ENCODE peak calls at places on chromosomes 3 and 15, in nine cellular contexts. M is neural progenitor cell, V is colonic mucosa, E is fibroblast of lung, Z is MM.1S, O is GM23248, Q is mesenchymal stem cell, P is DND-41, C is endodermal cell. B is an unnamed sample.

GRCh38 chr3:137764001-137764433 is at the start of gene SOX14:
- DNase-seq in O (no peak), M (peak; percentile 76), E (no peak), Q (no peak), Z (peak; percentile 30), C (peak; percentile 98), V (peak; percentile 57), P (no peak), B (no peak)

GRCh38 chr15:26355671-26356070 is 417.2 kb downstream of the GABRB3 start:
- DNase-seq in Q (no peak), V (no peak), P (no peak), O (no peak), M (no peak), Z (no peak), E (no peak), C (no peak), B (no peak)

GRCh38 chr3:114089675-114090074 is 33.1 kb downstream of the QTRT2 start:
- DNase-seq in P (no peak), O (no peak), Z (no peak), C (no peak), E (no peak), V (no peak), Q (no peak), M (no peak), B (no peak)

GRCh38 chr3:128452120-128452519 is 14.6 kb downstream of the DNAJB8 start:
- DNase-seq in Q (no peak), M (no peak), P (no peak), V (no peak), E (no peak), C (no peak), Z (no peak), O (no peak), B (no peak)

GRCh38 chr15:34987182-34987488 is 952 bp downstream of the ZNF770 start:
- DNase-seq in P (no peak), O (peak; percentile 38), V (no peak), Q (peak; percentile 23), M (no peak), E (no peak), Z (no peak), C (no peak), B (no peak)

GRCh38 chr3:134008630-134009156 is 21.0 kb downstream of the SLCO2A1 start:
- DNase-seq in M (no peak), E (peak; percentile 99), Q (peak; percentile 48), O (peak; percentile 82), P (no peak), C (no peak), V (no peak), Z (no peak), B (no peak)

GRCh38 chr3:141012571-141012970 is 38.6 kb upstream of the SPSB4 start:
- DNase-seq in O (no peak), Z (no peak), C (no peak), V (no peak), P (no peak), M (no peak), Q (no peak), E (no peak), B (no peak)

GRCh38 chr3:122609798-122610559 is 32.5 kb downstream of the PARP15 start:
- DNase-seq in M (no peak), V (no peak), O (peak; percentile 86), E (peak; percentile 84), C (no peak), P (no peak), Z (peak; percentile 68), Q (peak; percentile 82), B (no peak)

GRCh38 chr3:24389108-24390090 is 105.3 kb downstream of the THRB start:
- DNase-seq in E (no peak), Q (no peak), C (no peak), P (no peak), O (peak; percentile 12), Z (no peak), M (peak; percentile 16), V (no peak), B (no peak)

GRCh38 chr3:87036671-87037070 is 45.7 kb upstream of the VGLL3 start:
- DNase-seq in Q (no peak), E (no peak), V (no peak), M (no peak), P (no peak), C (no peak), Z (no peak), O (no peak), B (no peak)

GRCh38 chr15:96303503-96304054 is 26.9 kb upstream of the NR2F2 start:
- DNase-seq in V (no peak), C (no peak), E (no peak), P (no peak), Q (no peak), M (no peak), O (no peak), Z (no peak), B (no peak)

GRCh38 chr3:50100956-50101845 is 12.5 kb downstream of the RBM5 start:
- DNase-seq in Z (no peak), M (peak; percentile 63), Q (no peak), C (no peak), V (no peak), O (peak; percentile 69), E (peak; percentile 74), P (no peak), B (no peak)

GRCh38 chr3:53846134-53846850 is at the start of the genes CHDH and IL17RB:
- DNase-seq in Q (no peak), V (peak; percentile 86), O (peak; percentile 39), C (peak; percentile 90), Z (peak; percentile 75), E (peak; percentile 11), M (peak; percentile 84), P (no peak), B (no peak)

GRCh38 chr3:125145751-125146475 is 66.6 kb downstream of the SLC12A8 start:
- DNase-seq in Q (no peak), E (no peak), V (no peak), Z (no peak), C (no peak), P (no peak), O (peak; percentile 57), M (no peak), B (peak; percentile 89)

GRCh38 chr3:125146601-125147490 is 65.7 kb downstream of the SLC12A8 start:
- DNase-seq in V (no peak), M (no peak), C (peak; percentile 62), Z (no peak), Q (no peak), E (no peak), O (no peak), P (no peak), B (peak; percentile 88)

GRCh38 chr3:125143982-125144652 is 68.4 kb downstream of the SLC12A8 start:
- DNase-seq in M (no peak), O (peak; percentile 40), V (no peak), P (no peak), Q (peak; percentile 38), Z (no peak), C (peak; percentile 81), E (peak; percentile 84), B (peak; percentile 43)

GRCh38 chr3:125143538-125143937 is 69.0 kb downstream of the SLC12A8 start:
- DNase-seq in E (no peak), O (no peak), P (no peak), Z (no peak), M (no peak), C (peak; percentile 69), V (no peak), Q (no peak), B (no peak)

GRCh38 chr3:125144653-125145314 is 67.8 kb downstream of the SLC12A8 start:
- DNase-seq in P (no peak), V (no peak), E (no peak), Z (no peak), O (no peak), M (peak; percentile 36), Q (no peak), C (peak; percentile 77), B (no peak)
- H3K9ac ChIP-seq in P (no peak overlapping the region), V (no peak overlapping the region), E (no peak overlapping the region), Z (no peak overlapping the region), O (no peak overlapping the region), M (no peak overlapping the region), Q (no peak overlapping the region), C (no peak overlapping the region), B (no peak overlapping the region)

GRCh38 chr15:101200181-101200580 is 51.7 kb downstream of the CHSY1 start:
- DNase-seq in O (no peak), P (no peak), E (no peak), C (no peak), M (no peak), Z (peak; percentile 35), Q (no peak), V (no peak), B (no peak)
- H3K9ac ChIP-seq in O (peak overlapping the region; percentile 78), P (no peak overlapping the region), E (peak overlapping the region; percentile 54), C (no peak overlapping the region), M (no peak overlapping the region), Z (peak overlapping the region; percentile 82), Q (peak overlapping the region; percentile 78), V (no peak overlapping the region), B (no peak overlapping the region)

GRCh38 chr15:58441376-58442070 is 9.7 kb downstream of the LIPC start:
- DNase-seq in P (no peak), C (no peak), V (no peak), Q (peak; percentile 46), E (peak; percentile 90), M (no peak), O (peak; percentile 89), Z (no peak), B (no peak)
- H3K9ac ChIP-seq in P (no peak overlapping the region), C (no peak overlapping the region), V (peak overlapping the region; percentile 15), Q (peak overlapping the region; percentile 70), E (peak overlapping the region; percentile 8), M (no peak overlapping the region), O (peak overlapping the region; percentile 58), Z (no peak overlapping the region), B (no peak overlapping the region)

GRCh38 chr3:151300554-151300953 is 16.1 kb downstream of the GPR87 start:
- DNase-seq in C (no peak), E (no peak), M (no peak), V (no peak), Z (no peak), P (no peak), O (no peak), Q (no peak), B (no peak)

GRCh38 chr3:151299006-151299405 is 17.6 kb downstream of the GPR87 start:
- DNase-seq in E (no peak), P (no peak), V (no peak), O (no peak), Q (no peak), M (no peak), Z (no peak), C (no peak), B (no peak)

GRCh38 chr3:151305778-151306157 is 10.9 kb downstream of the GPR87 start:
- DNase-seq in E (no peak), V (no peak), O (peak; percentile 69), Z (no peak), M (no peak), P (no peak), C (no peak), Q (no peak), B (no peak)

GRCh38 chr3:151305081-151305777 is 11.4 kb downstream of the GPR87 start:
- DNase-seq in M (peak; percentile 50), O (peak; percentile 98), C (peak; percentile 95), Q (peak; percentile 97), Z (peak; percentile 33), E (peak; percentile 99), V (peak; percentile 28), P (no peak), B (no peak)

DNA sequence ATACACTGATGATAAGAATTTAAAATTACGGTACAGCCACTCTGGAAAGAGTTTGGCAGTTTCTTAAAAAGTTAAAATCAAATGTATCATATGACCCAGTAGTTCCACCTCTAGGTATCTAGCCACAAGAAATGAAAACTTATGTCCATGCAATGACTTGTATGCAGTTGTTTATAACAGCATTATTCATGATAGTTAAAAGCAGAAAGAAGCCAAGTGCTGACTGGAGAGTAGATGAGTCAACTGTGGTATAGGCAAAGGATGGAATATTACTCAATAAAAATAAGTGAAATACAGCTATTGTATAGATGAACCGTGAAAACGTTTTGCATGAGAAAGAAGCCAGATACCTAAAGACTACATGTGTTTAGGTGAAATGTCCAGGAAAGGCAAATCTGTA is 14.8 kb downstream of the GPR87 start:
- DNase-seq in C (no peak), V (no peak), P (no peak), Q (peak; percentile 73), E (peak; percentile 87), M (no peak), O (peak; percentile 88), Z (no peak), B (no peak)
- H3K9ac ChIP-seq in C (no peak overlapping the region), V (no peak overlapping the region), P (no peak overlapping the region), Q (no peak overlapping the region), E (no peak overlapping the region), M (no peak overlapping the region), O (no peak overlapping the region), Z (no peak overlapping the region), B (no peak overlapping the region)